ENCODE peak calls at places on chromosomes 6 and 20, in five cellular contexts. T is stimulated activated naive CD4-positive, alpha-beta T cell; M is Calu3; E is fibroblast of the conjunctiva; V is T47D. S is an unnamed sample.

GRCh38 chr20:48760403-48760889 is 67.4 kb downstream of the PREX1 start:
- DNase-seq in T (peak), M (peak), E (no peak), V (no peak), S (no peak)

GRCh38 chr6:90993771-90994170 is 406.9 kb upstream of the MAP3K7 start:
- DNase-seq in T (no peak), M (no peak), E (no peak), V (no peak), S (no peak)

GRCh38 chr6:157433678-157434081 is 52.7 kb downstream of the ZDHHC14 start:
- DNase-seq in T (no peak), M (no peak), E (no peak), V (no peak), S (no peak)

GRCh38 chr20:64091762-64092161 is 7.6 kb upstream of the LKAAEAR1 start:
- DNase-seq in T (no peak), M (no peak), E (no peak), V (no peak), S (no peak)

GRCh38 chr6:15320683-15321082 is 74.8 kb downstream of the JARID2 start:
- DNase-seq in T (no peak), M (no peak), E (no peak), V (no peak), S (no peak)

GRCh38 chr20:10498196-10498595 is 63.1 kb downstream of the SLX4IP start:
- DNase-seq in T (no peak), M (no peak), E (no peak), V (no peak), S (no peak)

GRCh38 chr6:161412795-161413194 is 138.9 kb upstream of the AGPAT4 start:
- DNase-seq in T (no peak), M (no peak), E (no peak), V (no peak), S (no peak)

GRCh38 chr6:30409184-30409583 is 64.2 kb downstream of the RPP21 start:
- DNase-seq in T (no peak), M (no peak), E (no peak), V (no peak), S (no peak)

GRCh38 chr6:129748901-129749748 is 39.1 kb upstream of the ARHGAP18 start:
- DNase-seq in T (no peak), M (no peak), E (no peak), V (no peak), S (no peak)

GRCh38 chr6:139977887-139978332 is 603.5 kb upstream of the CITED2 start:
- DNase-seq in T (no peak), M (peak), E (no peak), V (no peak), S (no peak)

GRCh38 chr6:15299430-15300131 is 53.7 kb downstream of the JARID2 start:
- DNase-seq in T (no peak), M (no peak), E (no peak), V (no peak), S (no peak)

GRCh38 chr6:3706547-3707467 is 44.7 kb downstream of the PXDC1 start:
- DNase-seq in T (no peak), M (no peak), E (no peak), V (no peak), S (no peak)

GRCh38 chr20:1900321-1900791 is 5.1 kb downstream of the SIRPA start:
- DNase-seq in T (no peak), M (peak), E (peak), V (peak), S (no peak)

GRCh38 chr6:53771780-53772624 is 22.8 kb upstream of the LRRC1 start:
- DNase-seq in T (no peak), M (no peak), E (no peak), V (no peak), S (no peak)

GRCh38 chr20:54267510-54268003 is 59.7 kb downstream of the PFDN4 start:
- DNase-seq in T (no peak), M (peak), E (no peak), V (peak), S (no peak)

GRCh38 chr20:53227523-53227922 is 255.4 kb downstream of the TSHZ2 start:
- DNase-seq in T (no peak), M (no peak), E (no peak), V (no peak), S (peak)

GRCh38 chr6:43851204-43851855 is 81.3 kb downstream of the VEGFA start:
- DNase-seq in T (no peak), M (peak), E (no peak), V (no peak), S (no peak)

GRCh38 chr6:71608646-71609045 is 277.7 kb upstream of the RIMS1 start:
- DNase-seq in T (no peak), M (peak), E (no peak), V (no peak), S (no peak)

GRCh38 chr20:60086936-60087562 is 128.8 kb downstream of the CDH26 start:
- DNase-seq in T (no peak), M (no peak), E (no peak), V (no peak), S (no peak)

GRCh38 chr6:44022296-44022661 is 105.0 kb downstream of the MRPL14 start:
- DNase-seq in T (no peak), M (no peak), E (no peak), V (no peak), S (no peak)

GRCh38 chr6:52507557-52508260 is 69.2 kb downstream of the TRAM2 start:
- DNase-seq in T (no peak), M (no peak), E (peak), V (no peak), S (no peak)

GRCh38 chr20:59708326-59708725 is 104.0 kb downstream of the PHACTR3 start:
- DNase-seq in T (no peak), M (no peak), E (no peak), V (no peak), S (no peak)

GRCh38 chr6:69164564-69165252 is 529.6 kb downstream of the ADGRB3 start:
- DNase-seq in T (no peak), M (peak), E (no peak), V (no peak), S (no peak)

GRCh38 chr6:106194949-106195919 is 109.1 kb downstream of the PRDM1 start:
- DNase-seq in T (peak), M (no peak), E (peak), V (no peak), S (no peak)

GRCh38 chr6:168377856-168378832 is 58.6 kb upstream of the DACT2 start:
- DNase-seq in T (no peak), M (no peak), E (no peak), V (no peak), S (no peak)

GRCh38 chr20:53706511-53707031 is 112.9 kb upstream of the ZNF217 start:
- DNase-seq in T (no peak), M (no peak), E (no peak), V (no peak), S (no peak)

GRCh38 chr6:144219056-144219685 is 66.0 kb upstream of the UTRN start:
- DNase-seq in T (no peak), M (no peak), E (peak), V (peak), S (no peak)

GRCh38 chr20:1928154-1928553 is 32.9 kb downstream of the SIRPA start:
- DNase-seq in T (no peak), M (no peak), E (no peak), V (no peak), S (no peak)

GRCh38 chr6:134148566-134148965 is 96.1 kb upstream of the SLC2A12 start:
- DNase-seq in T (no peak), M (no peak), E (no peak), V (no peak), S (no peak)

GRCh38 chr6:113879186-113880096 is 22.3 kb downstream of the MARCKS start:
- DNase-seq in T (no peak), M (peak), E (peak), V (no peak), S (no peak)

GRCh38 chr6:113645576-113645970 is 211.6 kb upstream of the MARCKS start:
- DNase-seq in T (no peak), M (no peak), E (no peak), V (no peak), S (no peak)

GRCh38 chr6:127192911-127193503 is 73.7 kb upstream of the RNF146 start:
- DNase-seq in T (no peak), M (no peak), E (peak), V (no peak), S (peak)

S was measured in SK-N-MC.